ENCODE peak calls at places on chromosomes 11 and 22, in seven cellular contexts. One of them, this sample, is unnamed. For H3K27me3, the result is how much of the 10 kb centered on the place peaks cover.

GRCh38 chr11:69000831-69001245 is 12.2 kb downstream of the MRGPRF start:
- DNase-seq in tibial nerve: peak
- DNase-seq in breast epithelium: peak
- DNase-seq in heart left ventricle: no peak
- DNase-seq in suprapubic skin: peak
- DNase-seq in testis: peak
- DNase-seq in ovary: peak
- DNase-seq in this sample: peak

GRCh38 chr22:48945621-48946458 is 881.8 kb downstream of the BRD1 start:
- DNase-seq in breast epithelium: peak
- DNase-seq in ovary: no peak
- DNase-seq in suprapubic skin: peak
- DNase-seq in heart left ventricle: no peak
- DNase-seq in tibial nerve: no peak
- DNase-seq in testis: peak
- DNase-seq in this sample: peak

GRCh38 chr11:78313181-78313788 is 104.3 kb downstream of the GAB2 start:
- DNase-seq in heart left ventricle: no peak
- DNase-seq in testis: no peak
- DNase-seq in tibial nerve: peak
- DNase-seq in ovary: no peak
- DNase-seq in breast epithelium: no peak
- DNase-seq in suprapubic skin: no peak
- DNase-seq in this sample: peak

GRCh38 chr11:74602637-74603591 is 10.5 kb downstream of the POLD3 start:
- DNase-seq in tibial nerve: no peak
- DNase-seq in testis: no peak
- DNase-seq in suprapubic skin: no peak
- DNase-seq in ovary: no peak
- DNase-seq in breast epithelium: no peak
- DNase-seq in heart left ventricle: no peak
- DNase-seq in this sample: no peak

GRCh38 chr11:122170815-122171475 is 54.9 kb upstream of the BLID start:
- DNase-seq in heart left ventricle: no peak
- DNase-seq in tibial nerve: no peak
- DNase-seq in suprapubic skin: no peak
- DNase-seq in breast epithelium: no peak
- DNase-seq in ovary: no peak
- DNase-seq in testis: no peak
- DNase-seq in this sample: no peak

GRCh38 chr11:119460582-119460981 is 37.6 kb upstream of the THY1 start:
- DNase-seq in testis: no peak
- DNase-seq in suprapubic skin: no peak
- DNase-seq in tibial nerve: no peak
- DNase-seq in breast epithelium: no peak
- DNase-seq in heart left ventricle: no peak
- DNase-seq in ovary: no peak
- DNase-seq in this sample: no peak

GRCh38 chr11:100918551-100919500 is 210.8 kb downstream of the PGR start:
- DNase-seq in heart left ventricle: no peak
- DNase-seq in suprapubic skin: no peak
- DNase-seq in tibial nerve: no peak
- DNase-seq in ovary: no peak
- DNase-seq in breast epithelium: no peak
- DNase-seq in testis: no peak
- DNase-seq in this sample: peak

GRCh38 chr11:12765428-12765827 is 91.2 kb downstream of the TEAD1 start:
- DNase-seq in testis: no peak
- DNase-seq in breast epithelium: no peak
- DNase-seq in ovary: peak
- DNase-seq in heart left ventricle: peak
- DNase-seq in tibial nerve: no peak
- DNase-seq in suprapubic skin: no peak
- DNase-seq in this sample: no peak

GRCh38 chr11:75376175-75376574 is 23.1 kb upstream of the RPS3 start:
- DNase-seq in breast epithelium: no peak
- DNase-seq in testis: no peak
- DNase-seq in suprapubic skin: no peak
- DNase-seq in ovary: no peak
- DNase-seq in tibial nerve: no peak
- DNase-seq in heart left ventricle: no peak
- DNase-seq in this sample: no peak

GRCh38 chr11:9092085-9092484 is 686 bp upstream of the SCUBE2 start:
- DNase-seq in ovary: no peak
- DNase-seq in heart left ventricle: no peak
- DNase-seq in tibial nerve: no peak
- DNase-seq in breast epithelium: no peak
- DNase-seq in testis: no peak
- DNase-seq in suprapubic skin: no peak
- DNase-seq in this sample: no peak

GRCh38 chr22:32080904-32081303 is 37.8 kb downstream of the SLC5A1 start:
- DNase-seq in tibial nerve: no peak
- DNase-seq in suprapubic skin: no peak
- DNase-seq in testis: peak
- DNase-seq in ovary: no peak
- DNase-seq in heart left ventricle: no peak
- DNase-seq in breast epithelium: no peak
- DNase-seq in this sample: peak

GRCh38 chr22:40727607-40728325 is 48.5 kb downstream of the MCHR1 start:
- DNase-seq in tibial nerve: no peak
- DNase-seq in suprapubic skin: no peak
- DNase-seq in heart left ventricle: no peak
- DNase-seq in testis: no peak
- DNase-seq in ovary: no peak
- DNase-seq in breast epithelium: no peak
- DNase-seq in this sample: no peak

GRCh38 chr11:63560506-63561179 is 2.5 kb downstream of the PLAAT2 start:
- DNase-seq in breast epithelium: peak
- DNase-seq in testis: no peak
- DNase-seq in heart left ventricle: peak
- DNase-seq in ovary: no peak
- DNase-seq in suprapubic skin: no peak
- DNase-seq in tibial nerve: no peak
- DNase-seq in this sample: peak

GRCh38 chr11:75014129-75014528 is 25.4 kb downstream of the NEU3 start:
- DNase-seq in testis: no peak
- DNase-seq in breast epithelium: no peak
- DNase-seq in suprapubic skin: no peak
- DNase-seq in tibial nerve: no peak
- DNase-seq in heart left ventricle: peak
- DNase-seq in ovary: no peak
- DNase-seq in this sample: no peak

GRCh38 chr22:28299760-28300159 is 379.9 kb downstream of the TTC28 start:
- DNase-seq in breast epithelium: no peak
- DNase-seq in tibial nerve: no peak
- DNase-seq in suprapubic skin: no peak
- DNase-seq in heart left ventricle: peak
- DNase-seq in ovary: peak
- DNase-seq in testis: peak
- DNase-seq in this sample: no peak

GRCh38 chr22:30159561-30160353 is 79.5 kb downstream of the HORMAD2 start:
- DNase-seq in tibial nerve: peak
- DNase-seq in suprapubic skin: no peak
- DNase-seq in heart left ventricle: no peak
- DNase-seq in testis: peak
- DNase-seq in breast epithelium: no peak
- DNase-seq in ovary: no peak
- DNase-seq in this sample: no peak

GRCh38 chr22:21755855-21756284 is 20.3 kb upstream of the YPEL1 start:
- DNase-seq in testis: no peak
- DNase-seq in heart left ventricle: no peak
- DNase-seq in ovary: no peak
- DNase-seq in tibial nerve: no peak
- DNase-seq in suprapubic skin: no peak
- DNase-seq in breast epithelium: no peak
- DNase-seq in this sample: no peak

GRCh38 chr11:18491924-18492323 is 34.8 kb downstream of the TSG101 start:
- DNase-seq in suprapubic skin: no peak
- DNase-seq in breast epithelium: no peak
- DNase-seq in testis: no peak
- DNase-seq in heart left ventricle: no peak
- DNase-seq in tibial nerve: no peak
- DNase-seq in ovary: no peak
- DNase-seq in this sample: no peak

GRCh38 chr11:125257185-125257584 is 92.6 kb downstream of the PKNOX2 start:
- DNase-seq in heart left ventricle: no peak
- DNase-seq in suprapubic skin: no peak
- DNase-seq in tibial nerve: no peak
- DNase-seq in testis: no peak
- DNase-seq in breast epithelium: no peak
- DNase-seq in ovary: no peak
- DNase-seq in this sample: no peak

DNA sequence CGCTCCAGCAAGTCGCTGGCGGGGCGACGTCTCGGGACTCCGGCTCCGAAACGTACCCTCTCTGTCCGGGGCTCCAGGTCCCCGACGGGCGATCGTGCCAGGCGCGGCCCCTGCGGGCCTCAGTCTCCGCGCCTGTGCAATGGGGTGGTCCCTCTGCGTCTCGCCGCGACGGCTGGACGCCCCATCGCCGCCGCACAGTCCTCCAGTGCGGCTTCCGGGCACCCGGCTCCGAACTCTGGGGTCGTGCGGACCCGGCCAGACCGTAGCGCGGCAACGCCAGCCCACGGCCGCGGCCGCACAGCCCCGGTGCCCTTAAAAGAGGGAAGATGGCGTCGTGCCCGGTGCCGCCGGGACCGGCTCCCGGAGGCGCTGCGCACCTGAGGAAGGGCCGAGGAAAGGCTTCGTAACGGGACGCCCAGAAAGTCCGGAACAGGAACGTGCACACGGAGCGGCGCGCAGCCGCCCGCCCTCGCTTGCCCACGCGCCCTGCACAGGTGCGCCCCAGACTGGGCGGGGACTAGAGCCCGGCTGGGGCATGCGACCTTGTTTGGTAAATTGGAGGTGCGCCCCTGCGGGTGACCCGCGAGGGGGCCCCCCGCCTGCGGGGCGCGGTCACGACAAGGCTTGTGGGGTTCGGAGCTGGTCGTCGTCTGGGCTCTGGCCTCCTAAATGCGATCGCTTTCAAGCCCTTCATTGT is 525 bp downstream of the BIK start:
- DNase-seq in ovary: peak
- DNase-seq in testis: peak
- DNase-seq in tibial nerve: no peak
- DNase-seq in breast epithelium: peak
- DNase-seq in suprapubic skin: no peak
- DNase-seq in heart left ventricle: no peak
- DNase-seq in this sample: peak
- H3K27me3 ChIP-seq in ovary: under half
- H3K27me3 ChIP-seq in testis: under half
- H3K27me3 ChIP-seq in tibial nerve: under half
- H3K27me3 ChIP-seq in breast epithelium: under half
- H3K27me3 ChIP-seq in suprapubic skin: under half
- H3K27me3 ChIP-seq in heart left ventricle: under half
- H3K27me3 ChIP-seq in this sample: under half

GRCh38 chr22:17739196-17739975 is 34.9 kb downstream of the BID start:
- DNase-seq in tibial nerve: no peak
- DNase-seq in heart left ventricle: no peak
- DNase-seq in suprapubic skin: no peak
- DNase-seq in ovary: no peak
- DNase-seq in breast epithelium: no peak
- DNase-seq in testis: no peak
- DNase-seq in this sample: no peak
- TF ChIP-seq POLR2A in tibial nerve: no peak
- TF ChIP-seq POLR2A in heart left ventricle: no peak
- TF ChIP-seq POLR2A in suprapubic skin: no peak
- TF ChIP-seq POLR2A in ovary: no peak
- TF ChIP-seq POLR2A in breast epithelium: no peak
- TF ChIP-seq POLR2A in testis: no peak
- TF ChIP-seq POLR2A in this sample: no peak

DNA sequence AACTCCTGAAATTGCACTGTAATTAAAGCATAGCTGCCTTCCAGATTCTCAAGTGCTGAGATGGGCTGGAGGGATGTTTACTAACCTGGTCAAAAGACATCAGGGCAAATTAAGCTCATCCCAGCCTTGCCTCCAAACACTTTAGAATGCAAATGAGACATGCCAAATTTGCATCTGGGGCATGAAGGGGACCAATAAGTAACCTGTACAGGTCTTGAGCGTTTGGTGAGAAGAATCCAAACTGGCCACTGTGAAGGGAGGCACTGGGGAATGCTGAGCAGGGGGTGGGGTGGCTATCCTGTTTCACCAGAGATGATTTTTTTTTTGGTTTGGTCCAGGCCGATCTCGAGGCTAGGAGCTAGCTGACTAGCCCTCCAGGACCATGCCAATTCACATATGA is 38.3 kb upstream of the ADA2 start:
- DNase-seq in heart left ventricle: no peak
- DNase-seq in testis: no peak
- DNase-seq in breast epithelium: no peak
- DNase-seq in ovary: no peak
- DNase-seq in suprapubic skin: no peak
- DNase-seq in tibial nerve: no peak
- DNase-seq in this sample: no peak
- H3K4me3 ChIP-seq in heart left ventricle: no peak
- H3K4me3 ChIP-seq in testis: no peak
- H3K4me3 ChIP-seq in breast epithelium: peak
- H3K4me3 ChIP-seq in ovary: no peak
- H3K4me3 ChIP-seq in suprapubic skin: peak
- H3K4me3 ChIP-seq in tibial nerve: no peak
- H3K4me3 ChIP-seq in this sample: no peak

GRCh38 chr22:42282252-42282942 is 11.9 kb upstream of the TCF20 start:
- DNase-seq in ovary: peak
- DNase-seq in suprapubic skin: no peak
- DNase-seq in tibial nerve: no peak
- DNase-seq in heart left ventricle: no peak
- DNase-seq in breast epithelium: peak
- DNase-seq in testis: no peak
- DNase-seq in this sample: peak
- H3K27me3 ChIP-seq in ovary: under half
- H3K27me3 ChIP-seq in suprapubic skin: under half
- H3K27me3 ChIP-seq in tibial nerve: under half
- H3K27me3 ChIP-seq in heart left ventricle: under half
- H3K27me3 ChIP-seq in breast epithelium: under half
- H3K27me3 ChIP-seq in testis: under half
- H3K27me3 ChIP-seq in this sample: under half

This sample was measured in transverse colon.